ENCODE peak calls at places on chromosome 19, in nine cellular contexts. N is stomach, J is fibroblast of lung, D is body of pancreas, R is upper lobe of right lung, Q is Panc1, C is left lung, Z is lower lobe of right lung, S is uterus. B is an unnamed sample. For H3K4me1, the result is how much of the 10 kb centered on the place peaks cover.

GRCh38 chr19:40701758-40702157 is 11.3 kb upstream of the NUMBL start:
- DNase-seq in Z (no peak), D (no peak), S (no peak), C (no peak), N (no peak), J (no peak), R (no peak), Q (no peak), B (no peak)

GRCh38 chr19:14835011-14835410 is at the start of the genes OR7A5 and OR7C1:
- DNase-seq in Z (no peak), S (no peak), C (no peak), N (no peak), R (no peak), Q (no peak), D (no peak), J (peak), B (no peak)

GRCh38 chr19:55031178-55031577 is 6.9 kb downstream of the GP6 start:
- DNase-seq in R (peak), N (no peak), Z (no peak), J (no peak), C (no peak), D (no peak), Q (no peak), S (no peak), B (peak)

GRCh38 chr19:41136636-41137035 is 22.4 kb downstream of the CYP2F1 start:
- DNase-seq in R (no peak), Q (no peak), N (no peak), J (no peak), S (no peak), C (no peak), D (no peak), Z (no peak), B (no peak)

GRCh38 chr19:34134190-34135032 is 37.9 kb upstream of the LSM14A start:
- DNase-seq in Q (peak), D (peak), N (peak), Z (peak), S (peak), C (peak), R (peak), J (peak), B (peak)

GRCh38 chr19:39846678-39847486 is 703 bp upstream of the FBL start:
- DNase-seq in Q (no peak), D (no peak), R (no peak), Z (no peak), N (no peak), C (no peak), J (no peak), S (no peak), B (no peak)

GRCh38 chr19:12969292-12969988 is at the start of gene DAND5:
- DNase-seq in R (no peak), J (no peak), N (peak), Z (no peak), D (no peak), C (no peak), Q (no peak), S (no peak), B (peak)

GRCh38 chr19:41462497-41462896 is 19.5 kb downstream of the ERICH4 start:
- DNase-seq in R (no peak), N (no peak), Z (no peak), C (no peak), Q (no peak), D (no peak), J (no peak), S (no peak), B (no peak)

GRCh38 chr19:33064117-33064777 is 441 bp downstream of the RHPN2 start:
- DNase-seq in J (no peak), N (peak), S (no peak), R (peak), Q (no peak), D (peak), C (peak), Z (peak), B (no peak)

GRCh38 chr19:8846819-8847218 is 14.6 kb downstream of the MBD3L1 start:
- DNase-seq in Z (no peak), N (no peak), Q (no peak), C (no peak), J (no peak), R (no peak), S (no peak), D (no peak), B (no peak)

GRCh38 chr19:38812841-38813320 is at the start of gene LGALS4:
- DNase-seq in D (peak), J (no peak), S (no peak), N (peak), Q (no peak), C (no peak), R (no peak), Z (peak), B (no peak)

GRCh38 chr19:48553676-48554384 is 1.9 kb downstream of the SULT2B1 start:
- DNase-seq in C (no peak), J (peak), Z (peak), R (no peak), D (peak), Q (no peak), N (peak), S (peak), B (peak)

GRCh38 chr19:1020868-1021425 is at the start of gene TMEM259:
- DNase-seq in C (peak), N (peak), J (peak), S (peak), R (peak), D (peak), Z (peak), Q (peak), B (peak)

GRCh38 chr19:47485210-47485609 is 1.2 kb upstream of the KPTN start:
- DNase-seq in S (no peak), N (no peak), Q (no peak), C (no peak), D (no peak), R (no peak), J (no peak), Z (no peak), B (no peak)

GRCh38 chr19:18202759-18203407 is 959 bp downstream of the RAB3A start:
- DNase-seq in R (peak), Z (no peak), N (no peak), Q (no peak), S (peak), D (no peak), C (peak), J (no peak), B (peak)

GRCh38 chr19:39014037-39014436 is 18.3 kb downstream of the FBXO27 start:
- DNase-seq in S (no peak), Z (no peak), R (no peak), D (no peak), J (no peak), Q (no peak), N (no peak), C (no peak), B (no peak)

GRCh38 chr19:508204-509150 is 1.2 kb downstream of the TPGS1 start:
- DNase-seq in S (no peak), Q (no peak), D (no peak), R (no peak), C (no peak), N (no peak), J (no peak), Z (peak), B (peak)

GRCh38 chr19:35462476-35462953 is 14.5 kb downstream of the FFAR2 start:
- DNase-seq in Z (no peak), N (no peak), D (no peak), Q (no peak), J (no peak), C (no peak), R (no peak), S (no peak), B (no peak)
- H3K4me1 ChIP-seq in Z (under half), N (half or more), D (under half), Q (under half), J (under half), C (under half), R (under half), S (under half), B (under half)

GRCh38 chr19:45097450-45097775 is 4.4 kb downstream of the PPP1R37 start:
- DNase-seq in S (no peak), C (no peak), N (no peak), J (no peak), D (no peak), R (no peak), Q (no peak), Z (no peak), B (no peak)
- H3K4me1 ChIP-seq in S (under half), C (under half), N (half or more), J (under half), D (half or more), R (half or more), Q (under half), Z (half or more), B (half or more)

GRCh38 chr19:4624301-4624700 is 15.0 kb upstream of the TNFAIP8L1 start:
- DNase-seq in N (no peak), Q (no peak), J (no peak), Z (no peak), C (no peak), S (no peak), D (no peak), R (no peak), B (no peak)
- H3K4me1 ChIP-seq in N (under half), Q (under half), J (under half), Z (under half), C (under half), S (under half), D (under half), R (under half), B (under half)

GRCh38 chr19:11018179-11018578 is 57.3 kb downstream of the SMARCA4 start:
- DNase-seq in D (no peak), S (peak), C (no peak), R (no peak), Q (no peak), N (no peak), J (no peak), Z (no peak), B (no peak)
- H3K4me1 ChIP-seq in D (under half), S (under half), C (under half), R (under half), Q (under half), N (under half), J (under half), Z (under half), B (under half)

GRCh38 chr19:17079710-17080440 is 4.3 kb downstream of the MYO9B start:
- DNase-seq in D (no peak), R (no peak), Q (peak), J (peak), Z (peak), S (peak), C (peak), N (peak), B (peak)

GRCh38 chr19:17080441-17080803 is 4.8 kb downstream of the MYO9B start:
- DNase-seq in Q (no peak), D (no peak), S (no peak), Z (no peak), J (no peak), C (no peak), R (no peak), N (no peak), B (no peak)

GRCh38 chr19:17078920-17079709 is 3.5 kb downstream of the MYO9B start:
- DNase-seq in S (no peak), R (no peak), C (peak), D (no peak), Q (no peak), J (no peak), N (no peak), Z (no peak), B (no peak)

GRCh38 chr19:17078038-17078919 is 2.7 kb downstream of the MYO9B start:
- DNase-seq in D (no peak), S (no peak), Z (peak), Q (no peak), C (peak), N (no peak), J (no peak), R (peak), B (no peak)

GRCh38 chr19:17081672-17082630 is 6.4 kb downstream of the MYO9B start:
- DNase-seq in N (no peak), C (peak), Q (no peak), Z (no peak), S (peak), J (no peak), R (no peak), D (no peak), B (no peak)
- H3K4me1 ChIP-seq in N (half or more), C (under half), Q (under half), Z (half or more), S (under half), J (under half), R (half or more), D (under half), B (under half)

GRCh38 chr19:29942404-29943261 is 594 bp downstream of the URI1 start:
- DNase-seq in C (peak), Z (peak), R (peak), J (peak), N (peak), S (peak), Q (no peak), D (peak), B (peak)

GRCh38 chr19:29945017-29945416 is 3.0 kb downstream of the URI1 start:
- DNase-seq in D (no peak), S (no peak), N (no peak), J (no peak), C (no peak), Q (no peak), Z (no peak), R (no peak), B (no peak)

GRCh38 chr19:29945433-29945832 is 3.4 kb downstream of the URI1 start:
- DNase-seq in D (no peak), C (no peak), N (no peak), Q (no peak), R (no peak), J (peak), S (no peak), Z (no peak), B (no peak)

GRCh38 chr19:29943615-29944014 is 1.6 kb downstream of the URI1 start:
- DNase-seq in D (no peak), Q (no peak), R (no peak), S (no peak), C (no peak), Z (no peak), N (no peak), J (no peak), B (no peak)

GRCh38 chr19:29944415-29945012 is 2.5 kb downstream of the URI1 start:
- DNase-seq in Q (no peak), D (no peak), S (no peak), R (no peak), N (no peak), J (no peak), C (no peak), Z (no peak), B (no peak)
- H3K4me1 ChIP-seq in Q (under half), D (under half), S (under half), R (under half), N (half or more), J (under half), C (under half), Z (under half), B (under half)

GRCh38 chr19:51544038-51544437 is 12.6 kb upstream of the SIGLEC6 start:
- DNase-seq in D (no peak), J (no peak), Z (no peak), N (no peak), Q (no peak), S (no peak), C (no peak), R (no peak), B (no peak)
- H3K4me1 ChIP-seq in D (under half), J (under half), Z (under half), N (under half), Q (under half), S (under half), C (under half), R (under half), B (under half)

GRCh38 chr19:6793973-6794372 is 21.5 kb downstream of the VAV1 start:
- DNase-seq in Z (no peak), R (no peak), C (no peak), J (no peak), S (no peak), D (no peak), N (no peak), Q (no peak), B (no peak)
- H3K4me1 ChIP-seq in Z (under half), R (under half), C (under half), J (under half), S (under half), D (under half), N (under half), Q (under half), B (under half)